ENCODE peak calls at places on chromosome 4, in seven cellular contexts. P is DMS153; S is activated CD8-positive, alpha-beta memory T cell treated with anti-CD3 and anti-CD28 coated beads for 4 hours; O is HFF-Myc; R is HFFc6; W is naive thymus-derived CD4-positive, alpha-beta T cell; K is astrocyte of the spinal cord. E is an unnamed sample.

GRCh38 chr4:105555409-105555808 is 3.0 kb downstream of the ARHGEF38 start:
- DNase-seq in P (no peak), S (no peak), O (no peak), R (no peak), W (no peak), K (no peak), E (no peak)

GRCh38 chr4:145842224-145842887 is 96.3 kb downstream of the ZNF827 start:
- DNase-seq in P (no peak), S (no peak), O (no peak), R (peak), W (no peak), K (peak), E (peak)

GRCh38 chr4:155687380-155687982 is 20.8 kb downstream of the GUCY1A1 start:
- DNase-seq in P (no peak), S (no peak), O (no peak), R (no peak), W (no peak), K (no peak), E (no peak)

GRCh38 chr4:153188966-153189801 is 15.1 kb upstream of the TRIM2 start:
- DNase-seq in P (no peak), S (no peak), O (no peak), R (no peak), W (no peak), K (peak), E (no peak)

GRCh38 chr4:1204828-1205591 is 32.6 kb upstream of the SPON2 start:
- DNase-seq in P (no peak), S (no peak), O (no peak), R (no peak), W (no peak), K (no peak), E (no peak)

GRCh38 chr4:7630559-7631287 is 196.0 kb upstream of the PSAPL1 start:
- DNase-seq in P (no peak), S (no peak), O (peak), R (peak), W (no peak), K (peak), E (peak)

GRCh38 chr4:168461821-168462220 is 18.5 kb downstream of the DDX60L start:
- DNase-seq in P (no peak), S (no peak), O (no peak), R (no peak), W (no peak), K (no peak), E (no peak)

GRCh38 chr4:126772662-126773061 is 860.1 kb upstream of the INTU start:
- DNase-seq in P (no peak), S (no peak), O (no peak), R (no peak), W (no peak), K (no peak), E (no peak)

GRCh38 chr4:105058177-105058812 is 88.4 kb upstream of the TET2 start:
- DNase-seq in P (no peak), S (no peak), O (no peak), R (no peak), W (no peak), K (peak), E (peak)

GRCh38 chr4:89837385-89837995 is 529 bp upstream of the SNCA start:
- DNase-seq in P (peak), S (no peak), O (no peak), R (no peak), W (peak), K (peak), E (peak)

GRCh38 chr4:1489639-1489995 is 83.4 kb upstream of the NKX1-1 start:
- DNase-seq in P (no peak), S (no peak), O (no peak), R (no peak), W (no peak), K (no peak), E (no peak)

GRCh38 chr4:114694770-114695169 is 96.2 kb downstream of the UGT8 start:
- DNase-seq in P (no peak), S (no peak), O (peak), R (peak), W (peak), K (peak), E (peak)

GRCh38 chr4:108861339-108861738 is 98.5 kb upstream of the ETNPPL start:
- DNase-seq in P (no peak), S (no peak), O (no peak), R (no peak), W (peak), K (no peak), E (no peak)

GRCh38 chr4:185683222-185683621 is 128.8 kb downstream of the SORBS2 start:
- DNase-seq in P (no peak), S (no peak), O (no peak), R (no peak), W (no peak), K (no peak), E (no peak)

GRCh38 chr4:41437264-41437566 is 100.7 kb upstream of the LIMCH1 start:
- DNase-seq in P (peak), S (no peak), O (no peak), R (no peak), W (no peak), K (no peak), E (peak)

GRCh38 chr4:78247541-78248285 is 190.6 kb downstream of the FRAS1 start:
- DNase-seq in P (no peak), S (no peak), O (no peak), R (no peak), W (no peak), K (no peak), E (no peak)

GRCh38 chr4:129131343-129131742 is 35.4 kb downstream of the C4orf33 start:
- DNase-seq in P (no peak), S (no peak), O (no peak), R (no peak), W (no peak), K (no peak), E (no peak)

E was measured in mesenchymal stem cell.